ENCODE peak calls at places on chromosomes 13 and 19, in eight cellular contexts. One of them, this sample, is unnamed.

GRCh38 chr19:2488942-2489731 is 13.2 kb downstream of the GADD45B start:
- DNase-seq in left cardiac atrium: peak
- DNase-seq in left colon: peak
- DNase-seq in HS-5: no peak
- DNase-seq in naive thymus-derived CD8-positive, alpha-beta T cell: no peak
- DNase-seq in GM03348: peak
- DNase-seq in GF-D8: no peak
- DNase-seq in NCI-H1436 treated with DMSO at 0.1 percent for 48 hours: no peak
- DNase-seq in this sample: peak

GRCh38 chr19:55080121-55080914 is 4.6 kb downstream of the EPS8L1 start:
- DNase-seq in left cardiac atrium: peak
- DNase-seq in left colon: peak
- DNase-seq in HS-5: no peak
- DNase-seq in naive thymus-derived CD8-positive, alpha-beta T cell: peak
- DNase-seq in GM03348: peak
- DNase-seq in GF-D8: peak
- DNase-seq in NCI-H1436 treated with DMSO at 0.1 percent for 48 hours: peak
- DNase-seq in this sample: peak

GRCh38 chr19:3642987-3643386 is 16.4 kb upstream of the CACTIN start:
- DNase-seq in left cardiac atrium: no peak
- DNase-seq in left colon: no peak
- DNase-seq in HS-5: no peak
- DNase-seq in naive thymus-derived CD8-positive, alpha-beta T cell: no peak
- DNase-seq in GM03348: no peak
- DNase-seq in GF-D8: no peak
- DNase-seq in NCI-H1436 treated with DMSO at 0.1 percent for 48 hours: no peak
- DNase-seq in this sample: no peak

GRCh38 chr19:10517361-10517759 is at the start of gene S1PR5:
- DNase-seq in left cardiac atrium: no peak
- DNase-seq in left colon: no peak
- DNase-seq in HS-5: no peak
- DNase-seq in naive thymus-derived CD8-positive, alpha-beta T cell: peak
- DNase-seq in GM03348: peak
- DNase-seq in GF-D8: no peak
- DNase-seq in NCI-H1436 treated with DMSO at 0.1 percent for 48 hours: no peak
- DNase-seq in this sample: no peak

GRCh38 chr19:8392017-8392591 is 1.9 kb downstream of the RAB11B start:
- DNase-seq in left cardiac atrium: no peak
- DNase-seq in left colon: peak
- DNase-seq in HS-5: no peak
- DNase-seq in naive thymus-derived CD8-positive, alpha-beta T cell: no peak
- DNase-seq in GM03348: peak
- DNase-seq in GF-D8: no peak
- DNase-seq in NCI-H1436 treated with DMSO at 0.1 percent for 48 hours: no peak
- DNase-seq in this sample: peak

GRCh38 chr19:1618157-1619093 is 13.2 kb upstream of the UQCR11 start:
- DNase-seq in left cardiac atrium: no peak
- DNase-seq in left colon: no peak
- DNase-seq in HS-5: no peak
- DNase-seq in naive thymus-derived CD8-positive, alpha-beta T cell: no peak
- DNase-seq in GM03348: peak
- DNase-seq in GF-D8: no peak
- DNase-seq in NCI-H1436 treated with DMSO at 0.1 percent for 48 hours: no peak
- DNase-seq in this sample: peak

GRCh38 chr13:113489171-113489548 is 1.4 kb downstream of the DCUN1D2 start:
- DNase-seq in left cardiac atrium: no peak
- DNase-seq in left colon: no peak
- DNase-seq in HS-5: no peak
- DNase-seq in naive thymus-derived CD8-positive, alpha-beta T cell: no peak
- DNase-seq in GM03348: no peak
- DNase-seq in GF-D8: no peak
- DNase-seq in NCI-H1436 treated with DMSO at 0.1 percent for 48 hours: no peak
- DNase-seq in this sample: peak

GRCh38 chr13:60584976-60585375 is 188.0 kb downstream of the TDRD3 start:
- DNase-seq in left cardiac atrium: no peak
- DNase-seq in left colon: no peak
- DNase-seq in HS-5: no peak
- DNase-seq in naive thymus-derived CD8-positive, alpha-beta T cell: no peak
- DNase-seq in GM03348: no peak
- DNase-seq in GF-D8: no peak
- DNase-seq in NCI-H1436 treated with DMSO at 0.1 percent for 48 hours: no peak
- DNase-seq in this sample: no peak